ENCODE peak calls at places on chromosomes 3 and 15, in six cellular contexts. One of them, this sample, is unnamed.

GRCh38 chr3:46527239-46527638 is 29.5 kb downstream of the RTP3 start:
- DNase-seq in cardiac muscle cell: no peak
- DNase-seq in spleen: no peak
- DNase-seq in left ventricle myocardium inferior: no peak
- DNase-seq in WERI-Rb-1: no peak
- DNase-seq in IMR-90: no peak
- DNase-seq in this sample: no peak

GRCh38 chr15:35992791-35993190 is 446.8 kb upstream of the DPH6 start:
- DNase-seq in IMR-90: no peak
- DNase-seq in cardiac muscle cell: no peak
- DNase-seq in spleen: no peak
- DNase-seq in WERI-Rb-1: no peak
- DNase-seq in left ventricle myocardium inferior: no peak
- DNase-seq in this sample: peak

GRCh38 chr3:142904639-142905441 is 16.0 kb upstream of the PCOLCE2 start:
- DNase-seq in IMR-90: no peak
- DNase-seq in left ventricle myocardium inferior: no peak
- DNase-seq in cardiac muscle cell: peak
- DNase-seq in spleen: no peak
- DNase-seq in WERI-Rb-1: peak
- DNase-seq in this sample: no peak

GRCh38 chr3:61181874-61182273 is 69.4 kb downstream of the FHIT start:
- DNase-seq in WERI-Rb-1: no peak
- DNase-seq in spleen: no peak
- DNase-seq in cardiac muscle cell: no peak
- DNase-seq in left ventricle myocardium inferior: no peak
- DNase-seq in IMR-90: peak
- DNase-seq in this sample: peak

GRCh38 chr3:64084640-64085039 is 61.3 kb upstream of the PSMD6 start:
- DNase-seq in left ventricle myocardium inferior: no peak
- DNase-seq in IMR-90: peak
- DNase-seq in cardiac muscle cell: no peak
- DNase-seq in spleen: no peak
- DNase-seq in WERI-Rb-1: no peak
- DNase-seq in this sample: peak

GRCh38 chr15:52112203-52112750 is 298 bp downstream of the BCL2L10 start:
- DNase-seq in left ventricle myocardium inferior: no peak
- DNase-seq in spleen: peak
- DNase-seq in WERI-Rb-1: no peak
- DNase-seq in cardiac muscle cell: peak
- DNase-seq in IMR-90: no peak
- DNase-seq in this sample: no peak

GRCh38 chr3:154981201-154981600 is 98.9 kb upstream of the MME start:
- DNase-seq in left ventricle myocardium inferior: no peak
- DNase-seq in cardiac muscle cell: no peak
- DNase-seq in WERI-Rb-1: no peak
- DNase-seq in IMR-90: peak
- DNase-seq in spleen: no peak
- DNase-seq in this sample: peak

GRCh38 chr3:14360123-14360881 is 42.1 kb upstream of the SLC6A6 start:
- DNase-seq in left ventricle myocardium inferior: no peak
- DNase-seq in cardiac muscle cell: no peak
- DNase-seq in spleen: no peak
- DNase-seq in WERI-Rb-1: no peak
- DNase-seq in IMR-90: peak
- DNase-seq in this sample: peak

GRCh38 chr15:78930577-78931388 is 14.1 kb downstream of the CTSH start:
- DNase-seq in WERI-Rb-1: no peak
- DNase-seq in left ventricle myocardium inferior: no peak
- DNase-seq in cardiac muscle cell: no peak
- DNase-seq in spleen: peak
- DNase-seq in IMR-90: peak
- DNase-seq in this sample: peak

GRCh38 chr3:133897547-133897946 is 1.9 kb upstream of the RAB6B start:
- DNase-seq in cardiac muscle cell: no peak
- DNase-seq in IMR-90: no peak
- DNase-seq in WERI-Rb-1: no peak
- DNase-seq in spleen: no peak
- DNase-seq in left ventricle myocardium inferior: no peak
- DNase-seq in this sample: no peak

GRCh38 chr3:133899309-133899708 is 3.6 kb upstream of the RAB6B start:
- DNase-seq in WERI-Rb-1: no peak
- DNase-seq in spleen: no peak
- DNase-seq in left ventricle myocardium inferior: no peak
- DNase-seq in IMR-90: no peak
- DNase-seq in cardiac muscle cell: no peak
- DNase-seq in this sample: no peak

GRCh38 chr3:133905376-133905775 is 9.7 kb upstream of the RAB6B start:
- DNase-seq in WERI-Rb-1: no peak
- DNase-seq in IMR-90: no peak
- DNase-seq in left ventricle myocardium inferior: no peak
- DNase-seq in spleen: no peak
- DNase-seq in cardiac muscle cell: no peak
- DNase-seq in this sample: no peak

GRCh38 chr3:133896002-133896761 is 500 bp upstream of the RAB6B start:
- DNase-seq in cardiac muscle cell: peak
- DNase-seq in left ventricle myocardium inferior: no peak
- DNase-seq in spleen: no peak
- DNase-seq in IMR-90: no peak
- DNase-seq in WERI-Rb-1: no peak
- DNase-seq in this sample: no peak

GRCh38 chr3:133901083-133901482 is 5.4 kb upstream of the RAB6B start:
- DNase-seq in cardiac muscle cell: no peak
- DNase-seq in WERI-Rb-1: no peak
- DNase-seq in spleen: no peak
- DNase-seq in IMR-90: no peak
- DNase-seq in left ventricle myocardium inferior: no peak
- DNase-seq in this sample: no peak
- TF ChIP-seq CTCF in cardiac muscle cell: peak
- TF ChIP-seq CTCF in WERI-Rb-1: peak
- TF ChIP-seq CTCF in spleen: no peak
- TF ChIP-seq CTCF in IMR-90: no peak
- TF ChIP-seq CTCF in left ventricle myocardium inferior: peak
- TF ChIP-seq CTCF in this sample: no peak

DNA sequence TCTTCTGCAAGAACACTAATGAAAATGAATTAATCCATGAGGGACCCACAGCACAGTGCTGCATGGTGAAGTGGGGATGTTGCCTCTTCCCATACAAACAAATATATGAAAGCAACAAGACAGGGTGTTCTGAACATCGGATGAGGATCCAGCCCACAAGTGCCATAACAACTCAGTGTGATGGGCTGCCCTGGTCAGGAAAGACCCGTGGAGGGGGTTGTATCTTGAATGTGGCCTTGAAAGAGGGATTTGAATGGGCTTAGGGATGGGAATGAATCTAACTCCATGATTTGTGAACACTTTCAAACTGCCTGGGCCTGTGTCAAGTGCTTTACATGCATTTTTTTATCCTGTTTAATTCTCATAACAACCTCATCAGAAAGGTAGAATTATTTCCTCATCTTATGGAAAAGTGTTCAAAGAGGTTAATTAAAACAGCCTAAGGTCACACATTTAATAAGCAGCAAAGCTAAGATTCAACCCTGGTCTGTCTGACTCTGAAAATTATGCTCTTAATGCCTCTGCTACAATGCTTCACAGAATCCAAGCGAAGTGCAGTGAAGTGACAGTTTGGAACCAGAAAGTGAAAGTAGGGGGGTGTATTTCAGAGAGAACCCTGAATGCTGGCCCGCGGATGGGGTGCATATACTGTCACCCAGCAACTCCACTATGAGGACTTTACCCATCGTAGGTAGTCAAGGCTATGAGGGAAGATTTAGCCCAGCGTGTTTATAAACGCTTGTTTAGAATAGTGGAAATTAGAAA is 65.6 kb upstream of the HEG1 start:
- DNase-seq in spleen: no peak
- DNase-seq in IMR-90: no peak
- DNase-seq in left ventricle myocardium inferior: no peak
- DNase-seq in cardiac muscle cell: no peak
- DNase-seq in WERI-Rb-1: no peak
- DNase-seq in this sample: no peak
- H3K4me3 ChIP-seq in spleen: peak
- H3K4me3 ChIP-seq in IMR-90: no peak
- H3K4me3 ChIP-seq in left ventricle myocardium inferior: no peak
- H3K4me3 ChIP-seq in cardiac muscle cell: no peak
- H3K4me3 ChIP-seq in WERI-Rb-1: no peak
- H3K4me3 ChIP-seq in this sample: no peak

DNA sequence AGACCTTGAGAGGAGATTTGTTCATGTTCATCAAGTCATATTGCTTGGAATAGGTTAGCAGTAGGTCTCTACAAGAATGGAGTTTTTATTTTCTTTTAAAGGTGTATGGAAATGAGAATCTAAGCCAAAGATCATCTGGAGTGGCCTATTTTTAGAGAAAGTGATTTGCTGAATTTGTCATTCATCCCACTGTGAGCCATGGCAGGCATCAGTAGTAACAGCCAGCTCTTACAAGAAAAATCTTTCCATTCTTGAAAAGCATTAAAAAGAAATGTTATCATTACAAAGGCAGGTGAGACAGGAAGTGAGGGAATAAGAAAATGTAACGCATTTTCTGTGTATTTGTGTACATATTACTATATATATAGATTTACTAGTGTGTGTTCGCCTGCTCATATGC is 29.6 kb downstream of the STAC start:
- DNase-seq in WERI-Rb-1: no peak
- DNase-seq in spleen: no peak
- DNase-seq in left ventricle myocardium inferior: no peak
- DNase-seq in IMR-90: no peak
- DNase-seq in cardiac muscle cell: no peak
- DNase-seq in this sample: no peak
- TF ChIP-seq CTCF in WERI-Rb-1: no peak
- TF ChIP-seq CTCF in spleen: no peak
- TF ChIP-seq CTCF in left ventricle myocardium inferior: no peak
- TF ChIP-seq CTCF in IMR-90: no peak
- TF ChIP-seq CTCF in cardiac muscle cell: no peak
- TF ChIP-seq CTCF in this sample: no peak

GRCh38 chr15:101242160-101242998 is 9.5 kb downstream of the CHSY1 start:
- DNase-seq in IMR-90: peak
- DNase-seq in cardiac muscle cell: no peak
- DNase-seq in left ventricle myocardium inferior: no peak
- DNase-seq in WERI-Rb-1: no peak
- DNase-seq in spleen: peak
- DNase-seq in this sample: peak
- H3K4me3 ChIP-seq in IMR-90: no peak
- H3K4me3 ChIP-seq in cardiac muscle cell: no peak
- H3K4me3 ChIP-seq in left ventricle myocardium inferior: peak
- H3K4me3 ChIP-seq in WERI-Rb-1: no peak
- H3K4me3 ChIP-seq in spleen: peak
- H3K4me3 ChIP-seq in this sample: no peak

This sample was measured in AG10803.